ENCODE peak calls at places on chromosome 2, in seven cellular contexts. One of them, this sample, is unnamed.

GRCh38 chr2:66872926-66873714 is 438.2 kb downstream of the MEIS1 start:
- DNase-seq in neuronal stem cell: no peak
- DNase-seq in GM23248: no peak
- DNase-seq in heart left ventricle: no peak
- DNase-seq in suprapubic skin: no peak
- DNase-seq in transverse colon: no peak
- DNase-seq in CD4-positive, CD25-positive, alpha-beta regulatory T cell: no peak
- DNase-seq in this sample: no peak

GRCh38 chr2:106057206-106057605 is 136.9 kb downstream of the UXS1 start:
- DNase-seq in neuronal stem cell: no peak
- DNase-seq in GM23248: peak; percentile 12
- DNase-seq in heart left ventricle: no peak
- DNase-seq in suprapubic skin: no peak
- DNase-seq in transverse colon: no peak
- DNase-seq in CD4-positive, CD25-positive, alpha-beta regulatory T cell: no peak
- DNase-seq in this sample: peak; percentile 65

GRCh38 chr2:231900975-231901374 is 25.2 kb downstream of the NPPC start:
- DNase-seq in neuronal stem cell: no peak
- DNase-seq in GM23248: no peak
- DNase-seq in heart left ventricle: no peak
- DNase-seq in suprapubic skin: peak; percentile 26
- DNase-seq in transverse colon: no peak
- DNase-seq in CD4-positive, CD25-positive, alpha-beta regulatory T cell: no peak
- DNase-seq in this sample: no peak

GRCh38 chr2:42103829-42104228 is 56.0 kb downstream of the PKDCC start:
- DNase-seq in neuronal stem cell: no peak
- DNase-seq in GM23248: no peak
- DNase-seq in heart left ventricle: no peak
- DNase-seq in suprapubic skin: no peak
- DNase-seq in transverse colon: no peak
- DNase-seq in CD4-positive, CD25-positive, alpha-beta regulatory T cell: no peak
- DNase-seq in this sample: no peak

GRCh38 chr2:160666019-160666676 is 172.5 kb upstream of the RBMS1 start:
- DNase-seq in neuronal stem cell: no peak
- DNase-seq in GM23248: peak; percentile 97
- DNase-seq in heart left ventricle: peak; percentile 35
- DNase-seq in suprapubic skin: no peak
- DNase-seq in transverse colon: no peak
- DNase-seq in CD4-positive, CD25-positive, alpha-beta regulatory T cell: no peak
- DNase-seq in this sample: peak; percentile 97

GRCh38 chr2:165203689-165204559 is at the start of gene SCN3A:
- DNase-seq in neuronal stem cell: peak; percentile 38
- DNase-seq in GM23248: peak; percentile 69
- DNase-seq in heart left ventricle: no peak
- DNase-seq in suprapubic skin: no peak
- DNase-seq in transverse colon: peak; percentile 16
- DNase-seq in CD4-positive, CD25-positive, alpha-beta regulatory T cell: no peak
- DNase-seq in this sample: peak; percentile 37

GRCh38 chr2:200525882-200526651 is at the start of gene SGO2:
- DNase-seq in neuronal stem cell: peak; percentile 85
- DNase-seq in GM23248: peak; percentile 99
- DNase-seq in heart left ventricle: peak; percentile 94
- DNase-seq in suprapubic skin: peak; percentile 95
- DNase-seq in transverse colon: peak; percentile 96
- DNase-seq in CD4-positive, CD25-positive, alpha-beta regulatory T cell: peak; percentile 95
- DNase-seq in this sample: peak; percentile 96

GRCh38 chr2:182043021-182043420 is 57.4 kb downstream of the PPP1R1C start:
- DNase-seq in neuronal stem cell: no peak
- DNase-seq in GM23248: no peak
- DNase-seq in heart left ventricle: no peak
- DNase-seq in suprapubic skin: no peak
- DNase-seq in transverse colon: no peak
- DNase-seq in CD4-positive, CD25-positive, alpha-beta regulatory T cell: no peak
- DNase-seq in this sample: no peak

GRCh38 chr2:109436635-109437225 is 177.0 kb downstream of the SEPTIN10 start:
- DNase-seq in neuronal stem cell: no peak
- DNase-seq in GM23248: no peak
- DNase-seq in heart left ventricle: no peak
- DNase-seq in suprapubic skin: peak; percentile 49
- DNase-seq in transverse colon: no peak
- DNase-seq in CD4-positive, CD25-positive, alpha-beta regulatory T cell: no peak
- DNase-seq in this sample: no peak

GRCh38 chr2:38212312-38212711 is 136.4 kb upstream of the CYP1B1 start:
- DNase-seq in neuronal stem cell: no peak
- DNase-seq in GM23248: no peak
- DNase-seq in heart left ventricle: no peak
- DNase-seq in suprapubic skin: no peak
- DNase-seq in transverse colon: no peak
- DNase-seq in CD4-positive, CD25-positive, alpha-beta regulatory T cell: no peak
- DNase-seq in this sample: no peak

GRCh38 chr2:85441859-85442258 is 23.3 kb downstream of the SH2D6 start:
- DNase-seq in neuronal stem cell: no peak
- DNase-seq in GM23248: no peak
- DNase-seq in heart left ventricle: no peak
- DNase-seq in suprapubic skin: no peak
- DNase-seq in transverse colon: no peak
- DNase-seq in CD4-positive, CD25-positive, alpha-beta regulatory T cell: no peak
- DNase-seq in this sample: no peak

GRCh38 chr2:46351388-46352141 is 54.4 kb downstream of the EPAS1 start:
- DNase-seq in neuronal stem cell: no peak
- DNase-seq in GM23248: no peak
- DNase-seq in heart left ventricle: peak; percentile 80
- DNase-seq in suprapubic skin: no peak
- DNase-seq in transverse colon: peak; percentile 54
- DNase-seq in CD4-positive, CD25-positive, alpha-beta regulatory T cell: peak; percentile 15
- DNase-seq in this sample: no peak

GRCh38 chr2:120254178-120254577 is 1.5 kb downstream of the RALB start:
- DNase-seq in neuronal stem cell: no peak
- DNase-seq in GM23248: no peak
- DNase-seq in heart left ventricle: no peak
- DNase-seq in suprapubic skin: no peak
- DNase-seq in transverse colon: no peak
- DNase-seq in CD4-positive, CD25-positive, alpha-beta regulatory T cell: no peak
- DNase-seq in this sample: no peak
- H3K4me3 ChIP-seq in neuronal stem cell: peak overlapping the region; percentile 64
- H3K4me3 ChIP-seq in GM23248: peak overlapping the region; percentile 82
- H3K4me3 ChIP-seq in heart left ventricle: peak overlapping the region; percentile 87
- H3K4me3 ChIP-seq in suprapubic skin: peak overlapping the region; percentile 99
- H3K4me3 ChIP-seq in transverse colon: peak overlapping the region; percentile 87
- H3K4me3 ChIP-seq in CD4-positive, CD25-positive, alpha-beta regulatory T cell: peak overlapping the region; percentile 82
- H3K4me3 ChIP-seq in this sample: peak overlapping the region; percentile 67

DNA sequence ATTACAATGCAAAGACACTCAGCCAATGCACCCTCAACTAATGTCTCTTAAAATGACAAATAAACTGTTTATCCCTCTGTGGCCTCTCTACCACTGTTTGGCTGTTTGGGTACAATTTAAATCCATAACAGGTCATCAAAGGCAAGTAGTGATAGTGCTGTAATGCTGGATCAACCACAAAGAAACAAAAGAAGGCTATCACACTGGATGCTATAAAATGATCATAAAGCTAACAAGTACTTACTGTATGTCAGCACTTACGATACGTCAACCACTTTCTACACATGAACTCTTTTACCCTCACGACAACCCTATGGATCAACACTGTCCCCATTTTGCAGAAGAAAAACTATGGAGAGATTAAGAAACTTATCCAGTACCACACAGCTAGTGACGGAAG is 54.1 kb downstream of the RNU4ATAC start:
- DNase-seq in neuronal stem cell: no peak
- DNase-seq in GM23248: no peak
- DNase-seq in heart left ventricle: no peak
- DNase-seq in suprapubic skin: no peak
- DNase-seq in transverse colon: no peak
- DNase-seq in CD4-positive, CD25-positive, alpha-beta regulatory T cell: no peak
- DNase-seq in this sample: no peak
- H3K27ac ChIP-seq in neuronal stem cell: no peak overlapping the region
- H3K27ac ChIP-seq in GM23248: no peak overlapping the region
- H3K27ac ChIP-seq in heart left ventricle: no peak overlapping the region
- H3K27ac ChIP-seq in suprapubic skin: no peak overlapping the region
- H3K27ac ChIP-seq in transverse colon: no peak overlapping the region
- H3K27ac ChIP-seq in CD4-positive, CD25-positive, alpha-beta regulatory T cell: no peak overlapping the region
- H3K27ac ChIP-seq in this sample: no peak overlapping the region

GRCh38 chr2:124649001-124649400 is 623.9 kb downstream of the CNTNAP5 start:
- DNase-seq in neuronal stem cell: no peak
- DNase-seq in GM23248: no peak
- DNase-seq in heart left ventricle: no peak
- DNase-seq in suprapubic skin: no peak
- DNase-seq in transverse colon: no peak
- DNase-seq in CD4-positive, CD25-positive, alpha-beta regulatory T cell: no peak
- DNase-seq in this sample: no peak
- H3K4me3 ChIP-seq in neuronal stem cell: no peak overlapping the region
- H3K4me3 ChIP-seq in GM23248: no peak overlapping the region
- H3K4me3 ChIP-seq in heart left ventricle: no peak overlapping the region
- H3K4me3 ChIP-seq in suprapubic skin: no peak overlapping the region
- H3K4me3 ChIP-seq in transverse colon: no peak overlapping the region
- H3K4me3 ChIP-seq in CD4-positive, CD25-positive, alpha-beta regulatory T cell: no peak overlapping the region
- H3K4me3 ChIP-seq in this sample: no peak overlapping the region

DNA sequence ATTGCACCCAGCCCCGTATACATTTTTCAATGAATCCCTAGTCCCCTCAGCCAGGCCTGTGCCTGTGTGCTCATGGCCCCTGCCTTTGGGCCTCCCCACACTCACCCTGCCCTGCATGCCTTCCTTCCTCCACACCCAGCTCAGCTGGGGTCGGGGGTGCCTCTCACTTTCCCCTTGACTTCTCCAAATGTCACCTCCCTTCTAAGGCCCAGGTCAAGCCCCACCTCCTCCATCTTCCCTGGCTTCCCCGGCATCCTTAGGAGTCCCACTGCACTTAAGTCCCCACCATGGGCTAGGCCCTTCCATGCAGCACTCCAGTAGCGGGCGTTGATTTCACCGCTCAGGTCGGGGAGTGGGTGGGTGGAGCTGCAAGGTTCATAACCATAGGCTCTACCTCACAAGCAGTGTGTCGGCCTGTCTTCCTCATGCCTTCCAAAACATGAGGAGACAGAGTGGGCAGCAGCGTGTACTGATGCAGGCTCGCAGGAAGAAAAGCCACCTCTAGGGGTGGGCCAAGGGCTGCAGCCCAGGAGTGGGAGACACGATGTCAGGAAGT is 47.7 kb downstream of the DNMT3A start:
- DNase-seq in neuronal stem cell: no peak
- DNase-seq in GM23248: no peak
- DNase-seq in heart left ventricle: no peak
- DNase-seq in suprapubic skin: peak; percentile 53
- DNase-seq in transverse colon: no peak
- DNase-seq in CD4-positive, CD25-positive, alpha-beta regulatory T cell: no peak
- DNase-seq in this sample: no peak
- H3K27ac ChIP-seq in neuronal stem cell: no peak overlapping the region
- H3K27ac ChIP-seq in GM23248: no peak overlapping the region
- H3K27ac ChIP-seq in heart left ventricle: peak overlapping the region; percentile 95
- H3K27ac ChIP-seq in suprapubic skin: peak overlapping the region; percentile 26
- H3K27ac ChIP-seq in transverse colon: peak overlapping the region; percentile 82
- H3K27ac ChIP-seq in CD4-positive, CD25-positive, alpha-beta regulatory T cell: peak overlapping the region; percentile 89
- H3K27ac ChIP-seq in this sample: no peak overlapping the region

GRCh38 chr2:69694894-69695849 is 46.8 kb upstream of the ANXA4 start:
- DNase-seq in neuronal stem cell: no peak
- DNase-seq in GM23248: peak; percentile 74
- DNase-seq in heart left ventricle: no peak
- DNase-seq in suprapubic skin: no peak
- DNase-seq in transverse colon: no peak
- DNase-seq in CD4-positive, CD25-positive, alpha-beta regulatory T cell: no peak
- DNase-seq in this sample: peak; percentile 80
- H3K4me3 ChIP-seq in neuronal stem cell: no peak overlapping the region
- H3K4me3 ChIP-seq in GM23248: no peak overlapping the region
- H3K4me3 ChIP-seq in heart left ventricle: no peak overlapping the region
- H3K4me3 ChIP-seq in suprapubic skin: no peak overlapping the region
- H3K4me3 ChIP-seq in transverse colon: no peak overlapping the region
- H3K4me3 ChIP-seq in CD4-positive, CD25-positive, alpha-beta regulatory T cell: peak overlapping the region; percentile 0
- H3K4me3 ChIP-seq in this sample: no peak overlapping the region